ENCODE peak calls at places on chromosomes 1 and 21, in eight cellular contexts. One of them, this sample, is unnamed.

GRCh38 chr1:233390842-233391241 is 63.3 kb downstream of the MAP3K21 start:
- DNase-seq in NCI-H1092 treated with DMSO at 0.1 percent for 48 hours: no peak
- DNase-seq in OCI-LY7: no peak
- DNase-seq in cardiac fibroblast: no peak
- DNase-seq in KG1: no peak
- DNase-seq in fibroblast of lung: no peak
- DNase-seq in central memory CD4-positive, alpha-beta T cell: no peak
- DNase-seq in EL: no peak
- DNase-seq in this sample: no peak

GRCh38 chr1:55696181-55696580 is 481.0 kb upstream of the USP24 start:
- DNase-seq in NCI-H1092 treated with DMSO at 0.1 percent for 48 hours: no peak
- DNase-seq in OCI-LY7: no peak
- DNase-seq in cardiac fibroblast: peak; percentile 97
- DNase-seq in KG1: no peak
- DNase-seq in fibroblast of lung: peak; percentile 83
- DNase-seq in central memory CD4-positive, alpha-beta T cell: no peak
- DNase-seq in EL: peak; percentile 94
- DNase-seq in this sample: no peak

GRCh38 chr1:93021539-93022134 is 57.4 kb upstream of the MTF2 start:
- DNase-seq in NCI-H1092 treated with DMSO at 0.1 percent for 48 hours: peak; percentile 44
- DNase-seq in OCI-LY7: peak; percentile 87
- DNase-seq in cardiac fibroblast: peak; percentile 71
- DNase-seq in KG1: peak; percentile 24
- DNase-seq in fibroblast of lung: peak; percentile 63
- DNase-seq in central memory CD4-positive, alpha-beta T cell: peak; percentile 51
- DNase-seq in EL: peak; percentile 44
- DNase-seq in this sample: no peak

GRCh38 chr1:229888561-229889001 is 178.5 kb upstream of the GALNT2 start:
- DNase-seq in NCI-H1092 treated with DMSO at 0.1 percent for 48 hours: no peak
- DNase-seq in OCI-LY7: no peak
- DNase-seq in cardiac fibroblast: no peak
- DNase-seq in KG1: no peak
- DNase-seq in fibroblast of lung: no peak
- DNase-seq in central memory CD4-positive, alpha-beta T cell: no peak
- DNase-seq in EL: no peak
- DNase-seq in this sample: no peak

GRCh38 chr1:156439771-156440183 is 60.8 kb downstream of the MEF2D start:
- DNase-seq in NCI-H1092 treated with DMSO at 0.1 percent for 48 hours: no peak
- DNase-seq in OCI-LY7: no peak
- DNase-seq in cardiac fibroblast: no peak
- DNase-seq in KG1: no peak
- DNase-seq in fibroblast of lung: no peak
- DNase-seq in central memory CD4-positive, alpha-beta T cell: no peak
- DNase-seq in EL: no peak
- DNase-seq in this sample: no peak

GRCh38 chr1:116232989-116233514 is 121.9 kb downstream of the MAB21L3 start:
- DNase-seq in NCI-H1092 treated with DMSO at 0.1 percent for 48 hours: no peak
- DNase-seq in OCI-LY7: peak; percentile 76
- DNase-seq in cardiac fibroblast: no peak
- DNase-seq in KG1: no peak
- DNase-seq in fibroblast of lung: no peak
- DNase-seq in central memory CD4-positive, alpha-beta T cell: peak; percentile 45
- DNase-seq in EL: no peak
- DNase-seq in this sample: no peak

GRCh38 chr1:3471356-3472087 is 17.1 kb downstream of the ARHGEF16 start:
- DNase-seq in NCI-H1092 treated with DMSO at 0.1 percent for 48 hours: no peak
- DNase-seq in OCI-LY7: no peak
- DNase-seq in cardiac fibroblast: peak; percentile 61
- DNase-seq in KG1: no peak
- DNase-seq in fibroblast of lung: peak; percentile 57
- DNase-seq in central memory CD4-positive, alpha-beta T cell: no peak
- DNase-seq in EL: peak; percentile 69
- DNase-seq in this sample: peak; percentile 71

GRCh38 chr1:236507022-236507700 is 16.6 kb upstream of the LGALS8 start:
- DNase-seq in NCI-H1092 treated with DMSO at 0.1 percent for 48 hours: peak; percentile 51
- DNase-seq in OCI-LY7: no peak
- DNase-seq in cardiac fibroblast: peak; percentile 28
- DNase-seq in KG1: no peak
- DNase-seq in fibroblast of lung: no peak
- DNase-seq in central memory CD4-positive, alpha-beta T cell: no peak
- DNase-seq in EL: peak; percentile 40
- DNase-seq in this sample: no peak

GRCh38 chr1:246005067-246005466 is 502.0 kb downstream of the SMYD3 start:
- DNase-seq in NCI-H1092 treated with DMSO at 0.1 percent for 48 hours: no peak
- DNase-seq in OCI-LY7: no peak
- DNase-seq in cardiac fibroblast: peak; percentile 96
- DNase-seq in KG1: no peak
- DNase-seq in fibroblast of lung: peak; percentile 97
- DNase-seq in central memory CD4-positive, alpha-beta T cell: no peak
- DNase-seq in EL: peak; percentile 95
- DNase-seq in this sample: no peak

GRCh38 chr1:237033804-237034203 is 8.2 kb upstream of the RYR2 start:
- DNase-seq in NCI-H1092 treated with DMSO at 0.1 percent for 48 hours: no peak
- DNase-seq in OCI-LY7: no peak
- DNase-seq in cardiac fibroblast: no peak
- DNase-seq in KG1: no peak
- DNase-seq in fibroblast of lung: no peak
- DNase-seq in central memory CD4-positive, alpha-beta T cell: no peak
- DNase-seq in EL: no peak
- DNase-seq in this sample: no peak

GRCh38 chr1:14334336-14335176 is 263.9 kb upstream of the KAZN start:
- DNase-seq in NCI-H1092 treated with DMSO at 0.1 percent for 48 hours: no peak
- DNase-seq in OCI-LY7: peak; percentile 74
- DNase-seq in cardiac fibroblast: no peak
- DNase-seq in KG1: no peak
- DNase-seq in fibroblast of lung: no peak
- DNase-seq in central memory CD4-positive, alpha-beta T cell: no peak
- DNase-seq in EL: no peak
- DNase-seq in this sample: no peak

GRCh38 chr1:89907669-89908293 is 86.9 kb downstream of the LRRC8D start:
- DNase-seq in NCI-H1092 treated with DMSO at 0.1 percent for 48 hours: no peak
- DNase-seq in OCI-LY7: no peak
- DNase-seq in cardiac fibroblast: peak; percentile 88
- DNase-seq in KG1: no peak
- DNase-seq in fibroblast of lung: peak; percentile 60
- DNase-seq in central memory CD4-positive, alpha-beta T cell: no peak
- DNase-seq in EL: peak; percentile 88
- DNase-seq in this sample: no peak

GRCh38 chr1:22114083-22115012 is 28.5 kb downstream of the WNT4 start:
- DNase-seq in NCI-H1092 treated with DMSO at 0.1 percent for 48 hours: peak; percentile 85
- DNase-seq in OCI-LY7: no peak
- DNase-seq in cardiac fibroblast: peak; percentile 76
- DNase-seq in KG1: no peak
- DNase-seq in fibroblast of lung: peak; percentile 78
- DNase-seq in central memory CD4-positive, alpha-beta T cell: no peak
- DNase-seq in EL: no peak
- DNase-seq in this sample: no peak

GRCh38 chr1:245341738-245342137 is 187.0 kb downstream of the KIF26B start:
- DNase-seq in NCI-H1092 treated with DMSO at 0.1 percent for 48 hours: no peak
- DNase-seq in OCI-LY7: no peak
- DNase-seq in cardiac fibroblast: no peak
- DNase-seq in KG1: no peak
- DNase-seq in fibroblast of lung: no peak
- DNase-seq in central memory CD4-positive, alpha-beta T cell: no peak
- DNase-seq in EL: no peak
- DNase-seq in this sample: no peak

GRCh38 chr21:45768011-45768740 is 124.7 kb downstream of the PCBP3 start:
- DNase-seq in NCI-H1092 treated with DMSO at 0.1 percent for 48 hours: no peak
- DNase-seq in OCI-LY7: no peak
- DNase-seq in cardiac fibroblast: peak; percentile 34
- DNase-seq in KG1: no peak
- DNase-seq in fibroblast of lung: peak; percentile 21
- DNase-seq in central memory CD4-positive, alpha-beta T cell: no peak
- DNase-seq in EL: no peak
- DNase-seq in this sample: no peak

GRCh38 chr1:220189750-220190347 is 82.4 kb downstream of the RAB3GAP2 start:
- DNase-seq in NCI-H1092 treated with DMSO at 0.1 percent for 48 hours: peak; percentile 47
- DNase-seq in OCI-LY7: peak; percentile 43
- DNase-seq in cardiac fibroblast: peak; percentile 60
- DNase-seq in KG1: no peak
- DNase-seq in fibroblast of lung: peak; percentile 60
- DNase-seq in central memory CD4-positive, alpha-beta T cell: no peak
- DNase-seq in EL: peak; percentile 33
- DNase-seq in this sample: no peak

GRCh38 chr1:201751872-201752271 is 77.1 kb upstream of the IPO9 start:
- DNase-seq in NCI-H1092 treated with DMSO at 0.1 percent for 48 hours: no peak
- DNase-seq in OCI-LY7: no peak
- DNase-seq in cardiac fibroblast: peak; percentile 66
- DNase-seq in KG1: no peak
- DNase-seq in fibroblast of lung: peak; percentile 67
- DNase-seq in central memory CD4-positive, alpha-beta T cell: no peak
- DNase-seq in EL: peak; percentile 66
- DNase-seq in this sample: no peak

GRCh38 chr1:183572721-183573120 is 17.5 kb downstream of the NCF2 start:
- DNase-seq in NCI-H1092 treated with DMSO at 0.1 percent for 48 hours: no peak
- DNase-seq in OCI-LY7: no peak
- DNase-seq in cardiac fibroblast: no peak
- DNase-seq in KG1: no peak
- DNase-seq in fibroblast of lung: no peak
- DNase-seq in central memory CD4-positive, alpha-beta T cell: no peak
- DNase-seq in EL: peak; percentile 22
- DNase-seq in this sample: no peak

This sample was measured in glutamatergic neuron.